ENCODE peak calls at places on chromosomes 5 and 9, in six cellular contexts. A is PC-9, T is AG04450, F is ovary, X is transverse colon, M is fibroblast of the aortic adventitia. R is an unnamed sample.

GRCh38 chr5:153959134-153959957 is 79.4 kb downstream of the FAM114A2 start:
- DNase-seq in A (no peak), T (peak; percentile 21), F (no peak), X (no peak), M (peak; percentile 68), R (peak; percentile 34)

GRCh38 chr5:1409386-1410110 is 35.7 kb downstream of the SLC6A3 start:
- DNase-seq in A (no peak), T (no peak), F (no peak), X (no peak), M (peak; percentile 19), R (peak; percentile 18)

GRCh38 chr5:179624841-179625271 is 1.4 kb upstream of the HNRNPH1 start:
- DNase-seq in A (no peak), T (no peak), F (no peak), X (no peak), M (no peak), R (no peak)

GRCh38 chr5:64766105-64766504 is 2.4 kb downstream of the SREK1IP1 start:
- DNase-seq in A (peak; percentile 83), T (no peak), F (no peak), X (peak; percentile 17), M (no peak), R (no peak)

GRCh38 chr9:112051812-112052211 is 123.3 kb downstream of the SUSD1 start:
- DNase-seq in A (no peak), T (no peak), F (no peak), X (no peak), M (peak; percentile 86), R (no peak)

GRCh38 chr9:109918359-109919163 is 138.6 kb downstream of the PALM2AKAP2 start:
- DNase-seq in A (no peak), T (no peak), F (no peak), X (peak; percentile 49), M (no peak), R (no peak)

GRCh38 chr5:109693535-109694152 is 3.9 kb downstream of the MAN2A1 start:
- DNase-seq in A (no peak), T (no peak), F (no peak), X (no peak), M (peak; percentile 55), R (no peak)

GRCh38 chr5:9787813-9788600 is 157.9 kb upstream of the TAS2R1 start:
- DNase-seq in A (no peak), T (no peak), F (no peak), X (no peak), M (no peak), R (peak; percentile 27)

GRCh38 chr9:109745335-109746283 is 34.4 kb upstream of the PALM2AKAP2 start:
- DNase-seq in A (no peak), T (peak; percentile 52), F (no peak), X (peak; percentile 44), M (peak; percentile 54), R (peak; percentile 87)

GRCh38 chr5:72388652-72389051 is 68.5 kb downstream of the PTCD2 start:
- DNase-seq in A (no peak), T (no peak), F (no peak), X (no peak), M (peak; percentile 53), R (no peak)

GRCh38 chr5:68378204-68378830 is 162.8 kb downstream of the PIK3R1 start:
- DNase-seq in A (no peak), T (no peak), F (no peak), X (no peak), M (no peak), R (no peak)

GRCh38 chr9:114616684-114617520 is 5.8 kb downstream of the TMEM268 start:
- DNase-seq in A (no peak), T (no peak), F (peak; percentile 32), X (peak; percentile 83), M (no peak), R (no peak)

GRCh38 chr9:87286506-87286905 is 211.2 kb upstream of the DAPK1 start:
- DNase-seq in A (no peak), T (no peak), F (no peak), X (no peak), M (no peak), R (no peak)

GRCh38 chr5:94508421-94509148 is 109.8 kb downstream of the KIAA0825 start:
- DNase-seq in A (no peak), T (no peak), F (no peak), X (no peak), M (no peak), R (no peak)

DNA sequence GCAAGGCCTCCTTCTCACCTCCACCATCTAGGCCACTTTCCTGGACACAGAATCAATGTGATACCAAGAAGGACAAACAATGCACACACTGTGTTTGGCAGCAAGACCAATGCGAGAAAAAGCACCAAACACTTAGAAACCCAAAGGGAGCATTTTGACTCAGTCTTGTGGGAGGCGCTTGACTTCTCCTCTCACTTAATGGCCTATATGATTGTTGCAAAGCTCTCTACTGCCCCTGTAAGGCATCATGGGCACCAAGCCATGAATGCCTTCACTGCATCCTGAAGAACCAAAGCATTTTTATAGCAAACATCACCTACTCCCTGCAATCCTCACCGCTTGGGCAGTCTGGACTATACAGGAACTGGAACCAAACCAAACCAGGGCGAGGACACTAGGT is 57.5 kb downstream of the CDH6 start:
- DNase-seq in A (no peak), T (no peak), F (no peak), X (no peak), M (no peak), R (no peak)
- TF ChIP-seq CTCF in A (no peak), T (no peak), F (no peak), X (no peak), M (no peak), R (no peak)

DNA sequence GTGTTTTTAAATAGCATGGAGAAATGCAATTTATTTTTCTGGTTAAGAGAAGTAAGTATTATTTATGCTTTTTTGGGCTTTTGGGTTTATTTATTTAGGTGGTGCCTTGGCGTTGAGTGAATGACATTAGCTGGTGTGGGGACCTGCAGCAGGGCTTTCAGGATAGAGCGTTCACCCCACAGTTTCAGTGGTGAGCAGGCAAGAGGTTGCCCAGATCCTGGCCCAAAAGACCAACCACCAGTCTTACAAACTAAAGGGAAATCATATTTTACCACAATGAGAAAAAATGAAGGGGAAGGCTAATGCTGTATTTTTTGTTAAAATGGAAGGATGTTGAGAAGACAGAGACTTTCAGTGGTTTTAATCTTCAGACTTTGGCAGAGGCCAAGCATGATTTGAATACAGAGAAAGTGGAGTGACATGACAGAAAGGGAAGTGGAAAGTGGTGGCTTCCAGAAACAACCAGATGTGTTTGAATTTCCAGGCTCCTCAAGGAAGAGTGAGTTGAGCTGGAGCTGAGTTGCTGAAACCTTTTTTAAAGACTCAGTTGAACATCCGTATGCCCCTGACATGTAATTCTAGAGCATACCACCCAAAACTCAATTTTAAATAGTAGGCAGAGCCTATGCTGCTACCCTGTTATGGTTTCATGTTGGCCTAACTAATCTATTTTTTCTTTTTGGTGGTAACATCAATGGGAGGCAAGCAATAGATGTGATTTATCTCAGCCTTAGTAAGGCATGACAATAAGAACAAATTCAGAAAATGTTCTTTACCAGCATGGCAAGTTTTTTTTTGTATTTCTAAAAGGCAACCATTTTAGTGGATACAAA is 94.8 kb downstream of the AOPEP start:
- DNase-seq in A (no peak), T (no peak), F (no peak), X (no peak), M (no peak), R (no peak)
- TF ChIP-seq CTCF in A (no peak), T (no peak), F (no peak), X (no peak), M (no peak), R (no peak)

GRCh38 chr9:130894546-130894945 is 2.1 kb downstream of the QRFP start:
- DNase-seq in A (no peak), T (no peak), F (no peak), X (no peak), M (peak; percentile 40), R (no peak)

GRCh38 chr9:130896233-130897012 is at the start of gene QRFP:
- DNase-seq in A (no peak), T (no peak), F (no peak), X (no peak), M (no peak), R (no peak)

GRCh38 chr9:130895481-130896232 is 955 bp downstream of the QRFP start:
- DNase-seq in A (no peak), T (no peak), F (no peak), X (no peak), M (no peak), R (no peak)

GRCh38 chr9:130893250-130894101 is 3.1 kb downstream of the QRFP start:
- DNase-seq in A (no peak), T (no peak), F (no peak), X (peak; percentile 48), M (no peak), R (no peak)

GRCh38 chr9:130895038-130895437 is 1.6 kb downstream of the QRFP start:
- DNase-seq in A (no peak), T (no peak), F (no peak), X (no peak), M (no peak), R (no peak)
- TF ChIP-seq CTCF in A (no peak), T (no peak), F (no peak), X (no peak), M (no peak), R (no peak)

GRCh38 chr5:158195811-158196210 is 336.9 kb upstream of the CLINT1 start:
- DNase-seq in A (no peak), T (no peak), F (no peak), X (no peak), M (no peak), R (no peak)
- TF ChIP-seq CTCF in A (no peak), T (no peak), F (no peak), X (no peak), M (no peak), R (no peak)

GRCh38 chr5:132868754-132869153 is 2.3 kb downstream of the UQCRQ start:
- DNase-seq in A (no peak), T (no peak), F (no peak), X (no peak), M (no peak), R (no peak)

GRCh38 chr5:132867046-132867451 is 607 bp downstream of the UQCRQ start:
- DNase-seq in A (no peak), T (no peak), F (no peak), X (no peak), M (no peak), R (no peak)

GRCh38 chr5:132870801-132871200 is 2.7 kb upstream of the LEAP2 start:
- DNase-seq in A (no peak), T (no peak), F (no peak), X (no peak), M (no peak), R (no peak)

GRCh38 chr5:132865668-132866341 is 464 bp downstream of the GDF9 start:
- DNase-seq in A (no peak), T (no peak), F (no peak), X (no peak), M (no peak), R (no peak)

DNA sequence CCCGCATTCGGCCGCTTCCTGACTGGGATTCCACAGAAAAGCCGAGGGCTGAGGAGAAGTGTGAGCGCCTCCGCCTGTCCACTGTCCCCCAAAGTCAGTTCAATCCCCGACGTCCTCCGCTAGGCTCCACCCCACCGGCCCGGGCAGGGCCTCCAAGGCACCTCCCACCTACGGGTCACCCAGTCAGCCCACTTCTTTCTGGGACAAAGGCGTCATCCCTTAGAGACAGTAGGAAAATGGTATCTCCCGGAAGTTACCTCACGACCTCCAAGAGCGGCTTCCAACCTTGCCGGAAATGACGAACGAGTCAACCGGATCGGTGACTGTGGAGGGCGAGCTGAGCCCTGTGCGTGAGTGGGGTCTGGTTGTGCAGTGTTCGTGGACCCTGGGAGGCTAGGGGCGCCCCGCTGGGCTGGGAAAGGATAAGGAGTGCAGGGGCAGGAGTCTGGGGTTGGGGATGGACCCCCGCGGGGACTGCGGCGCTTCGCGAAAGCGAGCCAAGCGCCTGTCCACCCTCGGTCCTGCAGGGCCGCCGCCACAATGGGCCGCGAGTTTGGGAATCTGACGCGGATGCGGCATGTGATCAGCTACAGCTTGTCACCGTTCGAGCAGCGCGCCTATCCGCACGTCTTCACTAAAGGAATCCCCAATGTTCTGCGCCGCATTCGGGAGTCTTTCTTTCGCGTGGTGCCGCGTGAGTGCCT is at the start of the genes GDF9 and UQCRQ:
- DNase-seq in A (peak; percentile 97), T (peak; percentile 99), F (peak; percentile 95), X (peak; percentile 96), M (peak; percentile 100), R (peak; percentile 99)
- TF ChIP-seq CTCF in A (peak; percentile 36), T (peak; percentile 42), F (no peak), X (no peak), M (peak; percentile 29), R (peak; percentile 45)

R was measured in cardiac muscle cell.